ENCODE peak calls at places on chromosomes 13 and 19, in five cellular contexts. One of them, this sample, is unnamed.
A peak's percentile ranks its signal among the peaks of the same experiment; 100 is the strongest.

GRCh38 chr19:31118292-31118925 is 230.8 kb downstream of the TSHZ3 start:
- DNase-seq in PC-3: no peak
- DNase-seq in neuronal stem cell: no peak
- DNase-seq in astrocyte: no peak
- DNase-seq in GM23248: no peak
- DNase-seq in this sample: no peak

GRCh38 chr13:25648996-25649633 is 277.3 kb downstream of the ATP8A2 start:
- DNase-seq in PC-3: no peak
- DNase-seq in neuronal stem cell: no peak
- DNase-seq in astrocyte: no peak
- DNase-seq in GM23248: no peak
- DNase-seq in this sample: no peak

GRCh38 chr19:49017041-49017665 is at the start of gene LHB:
- DNase-seq in PC-3: no peak
- DNase-seq in neuronal stem cell: no peak
- DNase-seq in astrocyte: no peak
- DNase-seq in GM23248: no peak
- DNase-seq in this sample: no peak

GRCh38 chr13:25286308-25286968 is 850 bp downstream of the MTMR6 start:
- DNase-seq in PC-3: peak; percentile 56
- DNase-seq in neuronal stem cell: peak; percentile 5
- DNase-seq in astrocyte: peak; percentile 42
- DNase-seq in GM23248: peak; percentile 81
- DNase-seq in this sample: peak; percentile 40

GRCh38 chr19:16217671-16218464 is 20.2 kb downstream of the AP1M1 start:
- DNase-seq in PC-3: no peak
- DNase-seq in neuronal stem cell: no peak
- DNase-seq in astrocyte: no peak
- DNase-seq in GM23248: no peak
- DNase-seq in this sample: no peak

GRCh38 chr13:98447881-98448641 is 128.8 kb downstream of the STK24 start:
- DNase-seq in PC-3: peak; percentile 13
- DNase-seq in neuronal stem cell: peak; percentile 30
- DNase-seq in astrocyte: peak; percentile 12
- DNase-seq in GM23248: peak; percentile 80
- DNase-seq in this sample: no peak

GRCh38 chr19:28046932-28047331 is 1166.0 kb downstream of the UQCRFS1 start:
- DNase-seq in PC-3: no peak
- DNase-seq in neuronal stem cell: no peak
- DNase-seq in astrocyte: no peak
- DNase-seq in GM23248: no peak
- DNase-seq in this sample: no peak

GRCh38 chr19:18743281-18743825 is 47.8 kb downstream of the COMP start:
- DNase-seq in PC-3: no peak
- DNase-seq in neuronal stem cell: no peak
- DNase-seq in astrocyte: peak; percentile 40
- DNase-seq in GM23248: no peak
- DNase-seq in this sample: peak; percentile 79

GRCh38 chr13:48078251-48078656 is 16.6 kb downstream of the MED4 start:
- DNase-seq in PC-3: peak; percentile 8
- DNase-seq in neuronal stem cell: no peak
- DNase-seq in astrocyte: no peak
- DNase-seq in GM23248: peak; percentile 13
- DNase-seq in this sample: no peak

GRCh38 chr19:3580156-3580955 is 4.9 kb upstream of the GIPC3 start:
- DNase-seq in PC-3: peak; percentile 69
- DNase-seq in neuronal stem cell: no peak
- DNase-seq in astrocyte: peak; percentile 97
- DNase-seq in GM23248: peak; percentile 97
- DNase-seq in this sample: peak; percentile 97

DNA sequence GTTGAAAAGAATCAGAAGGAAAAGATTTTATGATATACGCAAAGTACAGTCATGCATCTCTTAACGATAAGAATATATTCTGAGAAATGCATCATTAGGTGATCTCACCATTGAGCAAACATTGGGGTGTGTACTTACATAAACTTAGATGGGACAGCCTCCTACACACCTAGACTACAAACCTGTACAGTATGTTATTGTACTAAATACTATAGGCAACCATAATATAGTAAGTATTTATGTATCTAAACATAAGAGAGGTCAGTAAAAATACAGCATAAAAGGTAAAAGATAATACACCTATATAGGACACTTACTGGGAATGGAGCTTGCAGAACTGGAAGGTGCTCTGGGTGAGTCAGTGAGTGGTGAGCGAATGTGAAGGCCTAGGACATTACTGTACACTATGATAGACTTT is 254.6 kb downstream of the SPRY2 start:
- DNase-seq in PC-3: peak; percentile 88
- DNase-seq in neuronal stem cell: no peak
- DNase-seq in astrocyte: peak; percentile 44
- DNase-seq in GM23248: peak; percentile 15
- DNase-seq in this sample: no peak
- H3K4me2 ChIP-seq in PC-3: peak overlapping the region; percentile 60
- H3K4me2 ChIP-seq in neuronal stem cell: no peak overlapping the region
- H3K4me2 ChIP-seq in astrocyte: peak overlapping the region; percentile 13
- H3K4me2 ChIP-seq in GM23248: no peak overlapping the region
- H3K4me2 ChIP-seq in this sample: no peak overlapping the region

GRCh38 chr19:50821622-50822021 is 2.0 kb downstream of the KLK1 start:
- DNase-seq in PC-3: no peak
- DNase-seq in neuronal stem cell: no peak
- DNase-seq in astrocyte: no peak
- DNase-seq in GM23248: no peak
- DNase-seq in this sample: no peak
- H3K27me3 ChIP-seq in PC-3: peaks cover 82% of the 10 kb centered on the region
- H3K27me3 ChIP-seq in neuronal stem cell: peaks cover 10% of the 10 kb centered on the region
- H3K27me3 ChIP-seq in astrocyte: peaks cover 5% of the 10 kb centered on the region
- H3K27me3 ChIP-seq in GM23248: peaks cover 42% of the 10 kb centered on the region
- H3K27me3 ChIP-seq in this sample: peaks cover 16% of the 10 kb centered on the region

GRCh38 chr13:109141716-109142115 is 512.3 kb downstream of the MYO16 start:
- DNase-seq in PC-3: no peak
- DNase-seq in neuronal stem cell: no peak
- DNase-seq in astrocyte: no peak
- DNase-seq in GM23248: no peak
- DNase-seq in this sample: no peak

GRCh38 chr13:109146912-109147624 is 517.7 kb downstream of the MYO16 start:
- DNase-seq in PC-3: peak; percentile 95
- DNase-seq in neuronal stem cell: no peak
- DNase-seq in astrocyte: peak; percentile 96
- DNase-seq in GM23248: peak; percentile 94
- DNase-seq in this sample: peak; percentile 65

GRCh38 chr13:109145631-109146030 is 516.2 kb downstream of the MYO16 start:
- DNase-seq in PC-3: peak; percentile 74
- DNase-seq in neuronal stem cell: peak; percentile 24
- DNase-seq in astrocyte: peak; percentile 45
- DNase-seq in GM23248: peak; percentile 86
- DNase-seq in this sample: peak; percentile 64

GRCh38 chr13:109146393-109146792 is 517.0 kb downstream of the MYO16 start:
- DNase-seq in PC-3: no peak
- DNase-seq in neuronal stem cell: no peak
- DNase-seq in astrocyte: no peak
- DNase-seq in GM23248: no peak
- DNase-seq in this sample: no peak

GRCh38 chr13:109144693-109145437 is 515.5 kb downstream of the MYO16 start:
- DNase-seq in PC-3: no peak
- DNase-seq in neuronal stem cell: no peak
- DNase-seq in astrocyte: no peak
- DNase-seq in GM23248: peak; percentile 30
- DNase-seq in this sample: no peak
- H3K9ac ChIP-seq in PC-3: no peak overlapping the region
- H3K9ac ChIP-seq in neuronal stem cell: no peak overlapping the region
- H3K9ac ChIP-seq in astrocyte: no peak overlapping the region
- H3K9ac ChIP-seq in GM23248: no peak overlapping the region
- H3K9ac ChIP-seq in this sample: no peak overlapping the region

DNA sequence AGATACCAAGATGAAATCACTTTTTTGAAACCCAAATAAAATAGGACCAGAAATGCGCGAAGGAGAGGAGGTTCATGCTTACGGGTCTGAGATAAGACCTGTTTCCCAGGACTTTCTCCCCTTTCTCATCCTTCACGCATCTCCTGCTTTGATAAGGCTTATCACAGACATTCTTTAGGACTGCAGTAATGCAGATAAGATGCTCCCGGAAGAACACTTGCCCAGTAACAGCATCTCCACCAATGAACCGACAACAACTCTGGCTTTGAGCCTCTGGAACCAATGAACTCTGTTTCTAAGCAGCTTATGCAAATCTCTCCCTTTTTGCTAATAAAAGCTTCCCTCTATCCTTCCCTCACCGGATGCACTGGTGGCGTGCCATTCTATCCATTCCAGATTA is 783.4 kb upstream of the ARGLU1 start:
- DNase-seq in PC-3: no peak
- DNase-seq in neuronal stem cell: no peak
- DNase-seq in astrocyte: peak; percentile 31
- DNase-seq in GM23248: no peak
- DNase-seq in this sample: peak; percentile 43
- H3K4me2 ChIP-seq in PC-3: no peak overlapping the region
- H3K4me2 ChIP-seq in neuronal stem cell: no peak overlapping the region
- H3K4me2 ChIP-seq in astrocyte: no peak overlapping the region
- H3K4me2 ChIP-seq in GM23248: no peak overlapping the region
- H3K4me2 ChIP-seq in this sample: no peak overlapping the region

GRCh38 chr19:4586245-4586644 is 26.8 kb upstream of the SEMA6B start:
- DNase-seq in PC-3: no peak
- DNase-seq in neuronal stem cell: no peak
- DNase-seq in astrocyte: no peak
- DNase-seq in GM23248: no peak
- DNase-seq in this sample: no peak

GRCh38 chr19:4587527-4587926 is 28.0 kb upstream of the SEMA6B start:
- DNase-seq in PC-3: no peak
- DNase-seq in neuronal stem cell: no peak
- DNase-seq in astrocyte: no peak
- DNase-seq in GM23248: no peak
- DNase-seq in this sample: no peak

GRCh38 chr19:4584670-4585460 is 25.4 kb upstream of the SEMA6B start:
- DNase-seq in PC-3: no peak
- DNase-seq in neuronal stem cell: no peak
- DNase-seq in astrocyte: no peak
- DNase-seq in GM23248: no peak
- DNase-seq in this sample: no peak

GRCh38 chr19:4585556-4585955 is 26.1 kb upstream of the SEMA6B start:
- DNase-seq in PC-3: no peak
- DNase-seq in neuronal stem cell: no peak
- DNase-seq in astrocyte: no peak
- DNase-seq in GM23248: no peak
- DNase-seq in this sample: no peak

DNA sequence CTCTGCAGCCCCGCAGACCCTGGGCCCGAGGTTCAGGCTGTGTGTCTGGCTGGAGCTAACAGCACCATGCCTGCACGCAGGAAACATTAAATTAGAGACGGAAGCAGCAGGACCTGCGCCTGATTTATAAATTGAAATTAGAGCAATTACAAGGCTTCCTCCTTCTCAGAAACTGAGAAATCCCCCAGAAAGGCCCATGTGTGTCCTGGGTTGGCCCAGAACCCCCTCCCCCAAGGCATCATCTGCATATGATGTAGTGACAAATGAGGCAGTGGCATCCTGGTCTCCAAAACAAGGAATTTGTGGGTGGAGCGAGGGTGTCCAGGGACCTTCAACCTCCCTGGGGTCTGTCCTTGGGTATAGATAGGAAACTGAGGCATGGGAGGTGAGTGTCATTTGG is 27.2 kb upstream of the SEMA6B start:
- DNase-seq in PC-3: no peak
- DNase-seq in neuronal stem cell: no peak
- DNase-seq in astrocyte: no peak
- DNase-seq in GM23248: no peak
- DNase-seq in this sample: no peak
- H3K27me3 ChIP-seq in PC-3: no peaks in the 10 kb centered on the region
- H3K27me3 ChIP-seq in neuronal stem cell: no peaks in the 10 kb centered on the region
- H3K27me3 ChIP-seq in astrocyte: peaks cover 31% of the 10 kb centered on the region
- H3K27me3 ChIP-seq in GM23248: peaks cover 35% of the 10 kb centered on the region
- H3K27me3 ChIP-seq in this sample: peaks cover 30% of the 10 kb centered on the region

DNA sequence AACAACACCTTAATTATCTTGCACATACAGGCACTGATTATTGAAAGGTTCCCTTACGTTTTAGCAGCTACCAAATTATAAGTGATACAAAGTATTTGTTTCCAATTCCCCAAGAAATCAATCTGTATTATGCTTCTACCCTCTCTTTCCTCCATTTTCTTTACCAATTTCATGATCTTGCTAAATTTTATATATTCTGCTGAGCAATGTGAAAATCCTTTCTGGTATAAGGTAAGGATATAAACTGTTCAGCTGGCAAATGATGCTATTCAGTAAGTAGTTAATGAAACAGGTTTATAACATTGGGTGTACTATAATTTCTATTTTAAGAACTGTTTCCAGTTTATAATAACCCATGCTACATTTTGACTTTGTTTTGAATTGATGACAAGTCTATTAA is 985 bp upstream of the EEF1AKMT1 start:
- DNase-seq in PC-3: no peak
- DNase-seq in neuronal stem cell: no peak
- DNase-seq in astrocyte: no peak
- DNase-seq in GM23248: no peak
- DNase-seq in this sample: no peak
- H3K9ac ChIP-seq in PC-3: no peak overlapping the region
- H3K9ac ChIP-seq in neuronal stem cell: no peak overlapping the region
- H3K9ac ChIP-seq in astrocyte: no peak overlapping the region
- H3K9ac ChIP-seq in GM23248: no peak overlapping the region
- H3K9ac ChIP-seq in this sample: no peak overlapping the region

This sample was measured in fibroblast of lung.